ENCODE peak calls at places on chromosome 3, in six cellular contexts. O, X, K, V, Y and M are unnamed samples.

GRCh38 chr3:186772886-186773417 is 10.4 kb upstream of the EIF4A2 start:
- DNase-seq in O (no peak), X (peak; percentile 25), K (no peak), V (peak; percentile 70), Y (peak; percentile 73), M (no peak)

GRCh38 chr3:153572165-153572564 is 410.1 kb downstream of the RAP2B start:
- DNase-seq in O (no peak), X (no peak), K (no peak), V (no peak), Y (no peak), M (no peak)

GRCh38 chr3:71008350-71008923 is 575.1 kb downstream of the FOXP1 start:
- DNase-seq in O (no peak), X (no peak), K (no peak), V (no peak), Y (no peak), M (no peak)

GRCh38 chr3:173748140-173748539 is 350.6 kb downstream of the NLGN1 start:
- DNase-seq in O (no peak), X (no peak), K (no peak), V (no peak), Y (no peak), M (no peak)

GRCh38 chr3:139672247-139672646 is 5.5 kb downstream of the NMNAT3 start:
- DNase-seq in O (no peak), X (no peak), K (no peak), V (no peak), Y (no peak), M (no peak)

GRCh38 chr3:19221081-19221480 is 72.8 kb downstream of the KCNH8 start:
- DNase-seq in O (no peak), X (no peak), K (peak; percentile 40), V (no peak), Y (no peak), M (no peak)

GRCh38 chr3:82020282-82020681 is 258.8 kb upstream of the GBE1 start:
- DNase-seq in O (no peak), X (no peak), K (peak; percentile 68), V (no peak), Y (no peak), M (no peak)

GRCh38 chr3:98573231-98573728 is 20.1 kb downstream of the CPOX start:
- DNase-seq in O (peak; percentile 50), X (peak; percentile 36), K (peak; percentile 76), V (no peak), Y (no peak), M (peak; percentile 49)

GRCh38 chr3:37347941-37348340 is 173.6 kb upstream of the LRRFIP2 start:
- DNase-seq in O (no peak), X (no peak), K (peak; percentile 9), V (no peak), Y (no peak), M (no peak)

GRCh38 chr3:174439621-174440349 is 419.3 kb upstream of the NAALADL2 start:
- DNase-seq in O (peak; percentile 98), X (no peak), K (peak; percentile 98), V (no peak), Y (peak; percentile 33), M (peak; percentile 99)

GRCh38 chr3:108406661-108407206 is 103.7 kb downstream of the MYH15 start:
- DNase-seq in O (peak; percentile 67), X (peak; percentile 70), K (peak; percentile 74), V (no peak), Y (no peak), M (peak; percentile 83)

GRCh38 chr3:157311633-157312365 is 124.9 kb upstream of the PTX3 start:
- DNase-seq in O (peak; percentile 92), X (no peak), K (peak; percentile 93), V (no peak), Y (no peak), M (peak; percentile 99)

GRCh38 chr3:114846252-114846651 is 300.8 kb downstream of the ZBTB20 start:
- DNase-seq in O (no peak), X (no peak), K (no peak), V (no peak), Y (no peak), M (no peak)

GRCh38 chr3:77370413-77370812 is 330.5 kb downstream of the ROBO2 start:
- DNase-seq in O (peak; percentile 86), X (no peak), K (peak; percentile 78), V (peak; percentile 12), Y (peak; percentile 29), M (no peak)

GRCh38 chr3:38574411-38575278 is 74.8 kb downstream of the SCN5A start:
- DNase-seq in O (no peak), X (peak; percentile 74), K (no peak), V (no peak), Y (no peak), M (peak; percentile 77)

GRCh38 chr3:48599077-48599501 is 4.0 kb upstream of the COL7A1 start:
- DNase-seq in O (no peak), X (no peak), K (peak; percentile 67), V (peak; percentile 2), Y (no peak), M (no peak)

GRCh38 chr3:53227993-53228885 is 27.6 kb downstream of the TKT start:
- DNase-seq in O (no peak), X (peak; percentile 8), K (no peak), V (no peak), Y (peak; percentile 11), M (no peak)

GRCh38 chr3:52432631-52433030 is 12.3 kb downstream of the SEMA3G start:
- DNase-seq in O (no peak), X (no peak), K (no peak), V (no peak), Y (peak; percentile 38), M (no peak)

GRCh38 chr3:43036621-43037331 is 57.7 kb downstream of the GASK1A start:
- DNase-seq in O (no peak), X (no peak), K (no peak), V (no peak), Y (no peak), M (no peak)

GRCh38 chr3:113439576-113439975 is 1.7 kb downstream of the CFAP44 start:
- DNase-seq in O (no peak), X (no peak), K (peak; percentile 55), V (no peak), Y (no peak), M (no peak)

GRCh38 chr3:168398371-168399030 is 302.8 kb upstream of the GOLIM4 start:
- DNase-seq in O (peak; percentile 48), X (no peak), K (peak; percentile 76), V (no peak), Y (no peak), M (peak; percentile 18)

GRCh38 chr3:42819351-42819965 is 10.2 kb downstream of the ACKR2 start:
- DNase-seq in O (no peak), X (peak; percentile 54), K (peak; percentile 59), V (no peak), Y (no peak), M (no peak)

GRCh38 chr3:166362698-166363097 is 525.5 kb upstream of the BCHE start:
- DNase-seq in O (no peak), X (no peak), K (peak; percentile 46), V (no peak), Y (no peak), M (no peak)

GRCh38 chr3:50189274-50189673 is 2.1 kb upstream of the GNAT1 start:
- DNase-seq in O (peak; percentile 79), X (peak; percentile 87), K (peak; percentile 88), V (peak; percentile 64), Y (peak; percentile 76), M (peak; percentile 90)

GRCh38 chr3:137514853-137515252 is 249.3 kb upstream of the SOX14 start:
- DNase-seq in O (no peak), X (no peak), K (no peak), V (no peak), Y (no peak), M (no peak)

GRCh38 chr3:137511655-137512054 is 252.5 kb upstream of the SOX14 start:
- DNase-seq in O (no peak), X (no peak), K (no peak), V (no peak), Y (no peak), M (no peak)

DNA sequence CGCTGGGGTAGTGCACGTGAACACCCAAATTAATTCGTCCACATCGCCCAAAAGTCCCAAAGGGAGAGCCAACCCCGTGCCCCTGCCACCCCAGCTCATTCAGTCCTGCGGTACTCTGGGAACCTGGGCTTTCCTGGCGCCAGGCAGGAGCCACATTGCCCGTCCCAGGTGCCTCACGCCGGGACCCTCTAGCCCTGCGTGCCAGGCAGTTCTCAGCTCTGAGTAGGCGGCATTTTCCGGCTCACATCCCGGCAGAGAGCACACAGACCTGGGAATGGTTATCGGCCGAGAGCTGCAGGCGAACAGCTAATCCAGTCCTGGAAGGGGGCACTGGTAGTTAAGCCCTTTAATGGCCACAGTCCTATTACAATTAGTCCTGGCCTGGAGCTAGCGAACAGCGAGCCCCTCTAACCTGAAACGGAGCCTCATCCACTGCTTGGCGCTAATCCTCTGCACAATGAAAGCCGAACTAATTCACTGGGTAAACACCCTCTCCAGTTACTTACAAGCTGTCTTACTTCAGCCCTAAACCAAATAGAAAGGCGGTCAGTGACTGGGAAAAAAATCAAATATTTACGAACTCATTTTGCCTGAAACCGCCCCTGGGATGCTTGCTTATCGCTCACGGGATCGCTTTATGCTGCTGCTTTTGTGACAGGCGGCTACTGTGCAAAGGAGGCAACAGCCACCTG is 254.6 kb upstream of the SOX14 start:
- DNase-seq in O (no peak), X (peak; percentile 7), K (no peak), V (no peak), Y (no peak), M (no peak)
- H3K4me3 ChIP-seq in O (no peak overlapping the region), X (no peak overlapping the region), K (no peak overlapping the region), V (no peak overlapping the region), Y (no peak overlapping the region), M (no peak overlapping the region)

DNA sequence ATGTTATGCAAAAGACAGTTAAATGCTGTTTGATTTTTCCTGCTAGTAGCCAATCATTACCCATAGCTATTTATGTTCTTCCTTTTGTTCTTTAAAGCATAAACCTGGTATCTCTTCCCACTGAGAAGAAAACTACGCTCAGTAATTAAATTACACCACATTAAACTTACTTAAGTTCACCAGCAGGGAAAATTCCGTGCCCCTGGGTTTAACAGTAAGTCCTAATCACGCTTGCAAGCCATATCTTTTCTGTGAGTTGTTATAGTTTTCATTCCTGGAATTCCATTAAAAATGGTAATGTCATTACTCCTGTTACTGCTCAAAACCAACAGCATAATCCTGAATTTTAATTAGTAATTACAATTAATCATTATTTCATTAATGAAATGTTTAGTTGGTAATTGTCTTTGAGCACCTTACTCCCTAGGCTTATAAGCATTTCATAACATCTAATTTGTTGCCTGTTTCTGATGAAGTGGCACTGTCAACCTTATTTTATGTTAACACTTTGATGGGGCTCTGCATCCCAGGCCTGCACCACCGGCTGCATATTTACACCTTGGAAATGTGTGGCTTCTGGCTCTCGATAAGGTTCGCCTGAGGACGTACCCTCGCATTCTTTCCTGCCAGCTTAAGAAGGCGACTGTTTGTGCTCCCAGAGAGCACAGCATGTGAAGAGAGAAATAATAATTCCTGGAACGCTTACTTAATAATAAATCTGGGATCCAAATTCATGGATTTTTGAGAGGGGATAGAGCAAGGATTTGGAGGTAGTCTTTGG is 763.1 kb upstream of the CFAP20DC start:
- DNase-seq in O (no peak), X (no peak), K (no peak), V (no peak), Y (no peak), M (peak; percentile 19)
- TF ChIP-seq CTCF in O (no peak), X (no peak), K (no peak), V (no peak), Y (no peak), M (no peak)

GRCh38 chr3:177061382-177061781 is 135.9 kb downstream of the TBL1XR1 start:
- DNase-seq in O (no peak), X (no peak), K (no peak), V (no peak), Y (no peak), M (no peak)
- H3K4me3 ChIP-seq in O (no peak overlapping the region), X (no peak overlapping the region), K (no peak overlapping the region), V (no peak overlapping the region), Y (no peak overlapping the region), M (no peak overlapping the region)

GRCh38 chr3:122112754-122113153 is 57.6 kb downstream of the CD86 start:
- DNase-seq in O (no peak), X (no peak), K (peak; percentile 42), V (no peak), Y (no peak), M (no peak)
- TF ChIP-seq CTCF in O (no peak), X (no peak), K (peak; percentile 41), V (no peak), Y (no peak), M (no peak)